ENCODE peak calls at places on chromosome 20, in seven cellular contexts. D is ELF-1; Z is left colon; A is NCI-H2029 treated with DMSO at 0.1 percent for 48 hours; P is MV-4-11; X is RKO; H is activated naive CD4-positive, alpha-beta T cell. W is an unnamed sample.

GRCh38 chr20:6008254-6008653 is 45.6 kb downstream of the LRRN4 start:
- DNase-seq in D (no peak), Z (peak; percentile 38), A (no peak), P (peak; percentile 94), X (peak; percentile 88), H (no peak), W (no peak)

GRCh38 chr20:51275816-51276215 is 252.9 kb upstream of the KCNG1 start:
- DNase-seq in D (no peak), Z (no peak), A (no peak), P (peak; percentile 42), X (no peak), H (no peak), W (no peak)

GRCh38 chr20:63610581-63611435 is 16.1 kb downstream of the GMEB2 start:
- DNase-seq in D (no peak), Z (no peak), A (no peak), P (peak; percentile 38), X (no peak), H (no peak), W (no peak)

GRCh38 chr20:33490023-33490933 is at the start of gene CBFA2T2:
- DNase-seq in D (peak; percentile 61), Z (peak; percentile 61), A (no peak), P (peak; percentile 44), X (no peak), H (no peak), W (peak; percentile 55)

GRCh38 chr20:43843965-43844660 is 70.5 kb upstream of the TOX2 start:
- DNase-seq in D (no peak), Z (no peak), A (no peak), P (no peak), X (no peak), H (no peak), W (no peak)

GRCh38 chr20:62236674-62236996 is 1.7 kb upstream of the OSBPL2 start:
- DNase-seq in D (peak; percentile 82), Z (no peak), A (no peak), P (no peak), X (no peak), H (no peak), W (no peak)

GRCh38 chr20:15561707-15562106 is 1011.5 kb downstream of the KIF16B start:
- DNase-seq in D (peak; percentile 25), Z (no peak), A (no peak), P (no peak), X (no peak), H (no peak), W (no peak)

GRCh38 chr20:53643031-53643832 is 49.6 kb upstream of the ZNF217 start:
- DNase-seq in D (no peak), Z (peak; percentile 75), A (no peak), P (peak; percentile 96), X (no peak), H (peak; percentile 2), W (no peak)

GRCh38 chr20:57258055-57258454 is 8.4 kb downstream of the BMP7 start:
- DNase-seq in D (peak; percentile 70), Z (no peak), A (no peak), P (no peak), X (no peak), H (no peak), W (no peak)

GRCh38 chr20:4234128-4234527 is 218.8 kb upstream of the RNF24 start:
- DNase-seq in D (no peak), Z (no peak), A (no peak), P (no peak), X (peak; percentile 60), H (no peak), W (no peak)

GRCh38 chr20:50691585-50692552 is 527 bp upstream of the RIPOR3 start:
- DNase-seq in D (peak; percentile 56), Z (no peak), A (no peak), P (no peak), X (no peak), H (no peak), W (no peak)

GRCh38 chr20:47396762-47397476 is 40.4 kb upstream of the ZMYND8 start:
- DNase-seq in D (no peak), Z (no peak), A (peak; percentile 65), P (no peak), X (no peak), H (no peak), W (no peak)

GRCh38 chr20:878511-879307 is 37.4 kb downstream of the ANGPT4 start:
- DNase-seq in D (peak; percentile 21), Z (no peak), A (no peak), P (peak; percentile 11), X (peak; percentile 40), H (no peak), W (no peak)

GRCh38 chr20:43388267-43389081 is 69.2 kb upstream of the SRSF6 start:
- DNase-seq in D (no peak), Z (no peak), A (no peak), P (no peak), X (peak; percentile 11), H (no peak), W (no peak)

GRCh38 chr20:58359441-58359840 is 29.6 kb upstream of the VAPB start:
- DNase-seq in D (peak; percentile 18), Z (no peak), A (no peak), P (no peak), X (no peak), H (no peak), W (no peak)

GRCh38 chr20:45008521-45009049 is 42.3 kb downstream of the STK4 start:
- DNase-seq in D (no peak), Z (no peak), A (no peak), P (no peak), X (no peak), H (no peak), W (no peak)

GRCh38 chr20:25676164-25676809 is 20.4 kb downstream of the ZNF337 start:
- DNase-seq in D (no peak), Z (no peak), A (no peak), P (peak; percentile 24), X (peak; percentile 39), H (no peak), W (no peak)

GRCh38 chr20:32958574-32958973 is 45.7 kb downstream of the SUN5 start:
- DNase-seq in D (no peak), Z (no peak), A (no peak), P (no peak), X (no peak), H (no peak), W (no peak)

GRCh38 chr20:13166006-13166405 is 55.1 kb upstream of the ISM1 start:
- DNase-seq in D (no peak), Z (no peak), A (no peak), P (no peak), X (no peak), H (no peak), W (no peak)

GRCh38 chr20:1397710-1398109 is 4.9 kb upstream of the FKBP1A start:
- DNase-seq in D (no peak), Z (no peak), A (no peak), P (no peak), X (no peak), H (no peak), W (no peak)